ENCODE peak calls at places on chromosomes 2 and 18, in eight cellular contexts. R is Panc1, S is suprapubic skin, X is WERI-Rb-1, V is astrocyte of the spinal cord, F is NB4, Y is heart left ventricle, I is uterus. W is an unnamed sample.

GRCh38 chr18:59354731-59355130 is 4.3 kb downstream of the LMAN1 start:
- DNase-seq in S (no peak), I (no peak), V (no peak), X (no peak), F (no peak), R (no peak), Y (no peak), W (no peak)

GRCh38 chr18:63292844-63293683 is 26.5 kb downstream of the BCL2 start:
- DNase-seq in S (no peak), F (peak; percentile 37), I (no peak), Y (no peak), V (no peak), R (no peak), X (no peak), W (no peak)

GRCh38 chr2:8541223-8541622 is 140.6 kb upstream of the ID2 start:
- DNase-seq in X (no peak), Y (no peak), R (no peak), I (peak; percentile 2), V (no peak), F (no peak), S (peak; percentile 60), W (no peak)

GRCh38 chr2:111133603-111134002 is 12.9 kb downstream of the BCL2L11 start:
- DNase-seq in X (no peak), F (no peak), V (no peak), R (no peak), I (no peak), S (no peak), Y (no peak), W (no peak)

GRCh38 chr2:42953216-42953615 is 160.8 kb upstream of the HAAO start:
- DNase-seq in F (no peak), X (no peak), R (no peak), V (no peak), I (no peak), S (no peak), Y (no peak), W (no peak)

GRCh38 chr2:138132108-138132507 is 167.8 kb downstream of the HNMT start:
- DNase-seq in X (no peak), V (no peak), S (no peak), I (no peak), Y (no peak), R (no peak), F (no peak), W (no peak)

GRCh38 chr2:73255907-73256617 is 22.0 kb downstream of the CCT7 start:
- DNase-seq in S (no peak), X (no peak), F (no peak), Y (no peak), I (no peak), R (no peak), V (no peak), W (no peak)

GRCh38 chr2:205477016-205477705 is 205.1 kb upstream of the NRP2 start:
- DNase-seq in I (no peak), R (no peak), V (peak; percentile 54), Y (no peak), F (no peak), X (no peak), S (no peak), W (no peak)

GRCh38 chr2:28716265-28716865 is 35.3 kb upstream of the PPP1CB start:
- DNase-seq in S (no peak), I (peak; percentile 84), R (peak; percentile 92), X (peak; percentile 66), V (peak; percentile 92), Y (no peak), F (peak; percentile 93), W (no peak)

GRCh38 chr2:18788590-18788989 is 199.2 kb upstream of the NT5C1B start:
- DNase-seq in Y (peak; percentile 41), S (no peak), V (peak; percentile 53), X (no peak), F (no peak), I (no peak), R (no peak), W (no peak)

GRCh38 chr2:9467687-9468086 is 6.7 kb upstream of the IAH1 start:
- DNase-seq in F (no peak), S (peak; percentile 50), R (no peak), V (no peak), X (no peak), I (no peak), Y (no peak), W (no peak)

GRCh38 chr2:32768387-32769174 is 140.7 kb downstream of the TTC27 start:
- DNase-seq in V (no peak), R (no peak), I (no peak), F (peak; percentile 11), S (no peak), X (no peak), Y (no peak), W (no peak)

GRCh38 chr2:109062558-109063325 is 66.3 kb upstream of the SH3RF3 start:
- DNase-seq in R (no peak), I (no peak), Y (no peak), S (peak; percentile 62), V (no peak), F (no peak), X (peak; percentile 49), W (no peak)

GRCh38 chr18:22710628-22711380 is 222.3 kb upstream of the RBBP8 start:
- DNase-seq in V (peak; percentile 61), R (no peak), S (no peak), F (no peak), I (peak; percentile 63), Y (peak; percentile 36), X (peak; percentile 20), W (peak; percentile 7)

GRCh38 chr2:216774620-216775019 is 79.3 kb upstream of the IGFBP5 start:
- DNase-seq in X (peak; percentile 25), F (no peak), S (no peak), Y (peak; percentile 87), R (no peak), V (peak; percentile 91), I (peak; percentile 78), W (no peak)

GRCh38 chr2:149595069-149595963 is 7.7 kb upstream of the MMADHC start:
- DNase-seq in I (no peak), Y (no peak), S (no peak), X (no peak), R (no peak), V (peak; percentile 38), F (no peak), W (no peak)

GRCh38 chr2:27094353-27094984 is 7.9 kb downstream of the KHK start:
- DNase-seq in S (no peak), R (no peak), I (no peak), Y (no peak), X (no peak), F (no peak), V (no peak), W (no peak)

GRCh38 chr2:20171445-20171977 is 53.4 kb downstream of the SDC1 start:
- DNase-seq in Y (no peak), X (peak; percentile 85), S (peak; percentile 29), R (no peak), V (no peak), F (no peak), I (no peak), W (no peak)

GRCh38 chr2:190812506-190813294 is 67.9 kb upstream of the GLS start:
- DNase-seq in I (no peak), S (no peak), X (no peak), F (no peak), R (no peak), Y (no peak), V (no peak), W (no peak)

GRCh38 chr2:218093879-218094278 is 24.8 kb downstream of the RUFY4 start:
- DNase-seq in I (no peak), R (no peak), X (no peak), F (no peak), Y (no peak), S (no peak), V (no peak), W (no peak)

GRCh38 chr2:241225545-241225944 is 37.1 kb downstream of the ANO7 start:
- DNase-seq in S (no peak), Y (no peak), I (no peak), F (no peak), X (no peak), R (no peak), V (no peak), W (no peak)

GRCh38 chr2:42092084-42092996 is 44.5 kb downstream of the PKDCC start:
- DNase-seq in F (peak; percentile 25), Y (no peak), V (no peak), X (no peak), I (no peak), R (no peak), S (peak; percentile 47), W (no peak)

GRCh38 chr18:62436636-62437519 is 85.9 kb upstream of the ZCCHC2 start:
- DNase-seq in I (peak; percentile 86), Y (peak; percentile 81), V (peak; percentile 13), S (peak; percentile 94), F (no peak), X (peak; percentile 33), R (no peak), W (no peak)

GRCh38 chr2:206869824-206870495 is 69.4 kb upstream of the CPO start:
- DNase-seq in Y (no peak), S (no peak), V (no peak), F (no peak), R (no peak), I (no peak), X (no peak), W (no peak)

GRCh38 chr18:35413163-35413511 is 36.0 kb upstream of the ZNF396 start:
- DNase-seq in X (no peak), F (no peak), Y (no peak), I (no peak), V (no peak), R (no peak), S (no peak), W (no peak)

GRCh38 chr2:207133862-207134519 is 31.8 kb downstream of the KLF7 start:
- DNase-seq in I (peak; percentile 94), Y (peak; percentile 86), R (peak; percentile 7), F (peak; percentile 42), V (peak; percentile 93), S (no peak), X (peak; percentile 44), W (no peak)

GRCh38 chr2:155377178-155377780 is 678.8 kb downstream of the KCNJ3 start:
- DNase-seq in V (peak; percentile 50), Y (no peak), R (no peak), X (no peak), F (peak; percentile 34), S (no peak), I (no peak), W (no peak)

GRCh38 chr18:45169610-45170009 is 445.7 kb upstream of the SLC14A2 start:
- DNase-seq in I (peak; percentile 54), V (peak; percentile 87), F (peak; percentile 75), Y (no peak), S (no peak), X (no peak), R (no peak), W (no peak)
- TF ChIP-seq CTCF in I (peak; percentile 9), V (no peak), F (no peak), Y (no peak), S (no peak), X (no peak), R (no peak), W (no peak)

GRCh38 chr2:232432598-232433184 is 23.3 kb upstream of the ALPI start:
- DNase-seq in V (no peak), R (no peak), X (no peak), F (no peak), S (no peak), I (no peak), Y (no peak), W (peak; percentile 72)
- TF ChIP-seq CTCF in V (no peak), R (peak; percentile 42), X (no peak), F (no peak), S (no peak), I (no peak), Y (no peak), W (peak; percentile 22)

GRCh38 chr2:197134206-197134605 is 176.4 kb downstream of the ANKRD44 start:
- DNase-seq in S (no peak), F (no peak), V (no peak), Y (no peak), R (no peak), I (no peak), X (no peak), W (no peak)
- TF ChIP-seq CTCF in S (no peak), F (no peak), V (no peak), Y (no peak), R (peak; percentile 11), I (no peak), X (no peak), W (no peak)

GRCh38 chr2:101401906-101402305 is 14.6 kb upstream of the CREG2 start:
- DNase-seq in I (no peak), S (no peak), F (no peak), V (no peak), X (no peak), R (no peak), Y (no peak), W (no peak)
- TF ChIP-seq CTCF in I (no peak), S (no peak), F (no peak), V (no peak), X (peak; percentile 11), R (peak; percentile 49), Y (no peak), W (peak; percentile 60)